ENCODE peak calls at places on chromosome 18, in seven cellular contexts. One of them, this sample, is unnamed.

GRCh38 chr18:79576686-79577351 is 102.8 kb upstream of the CTDP1 start:
- DNase-seq in stomach: peak
- DNase-seq in stimulated activated naive CD4-positive, alpha-beta T cell: no peak
- DNase-seq in epithelial cell of prostate: no peak
- DNase-seq in esophagus squamous epithelium: no peak
- DNase-seq in stimulated activated CD4-positive, alpha-beta T cell treated with anti-CD3 and anti-CD28 coated beads, Interleukin-2, amount 100 ng/mL, for 48 hours: no peak
- DNase-seq in heart right ventricle: peak
- DNase-seq in this sample: no peak

GRCh38 chr18:26470011-26470637 is 78.2 kb downstream of the KCTD1 start:
- DNase-seq in stimulated activated naive CD4-positive, alpha-beta T cell: no peak
- DNase-seq in stimulated activated CD4-positive, alpha-beta T cell treated with anti-CD3 and anti-CD28 coated beads, Interleukin-2, amount 100 ng/mL, for 48 hours: no peak
- DNase-seq in epithelial cell of prostate: no peak
- DNase-seq in stomach: no peak
- DNase-seq in esophagus squamous epithelium: no peak
- DNase-seq in heart right ventricle: no peak
- DNase-seq in this sample: no peak

GRCh38 chr18:44945847-44946490 is 265.3 kb downstream of the SETBP1 start:
- DNase-seq in stomach: no peak
- DNase-seq in heart right ventricle: no peak
- DNase-seq in epithelial cell of prostate: no peak
- DNase-seq in esophagus squamous epithelium: no peak
- DNase-seq in stimulated activated naive CD4-positive, alpha-beta T cell: no peak
- DNase-seq in stimulated activated CD4-positive, alpha-beta T cell treated with anti-CD3 and anti-CD28 coated beads, Interleukin-2, amount 100 ng/mL, for 48 hours: no peak
- DNase-seq in this sample: no peak

GRCh38 chr18:58567453-58568196 is 61.3 kb downstream of the ALPK2 start:
- DNase-seq in esophagus squamous epithelium: no peak
- DNase-seq in epithelial cell of prostate: peak
- DNase-seq in heart right ventricle: no peak
- DNase-seq in stomach: no peak
- DNase-seq in stimulated activated CD4-positive, alpha-beta T cell treated with anti-CD3 and anti-CD28 coated beads, Interleukin-2, amount 100 ng/mL, for 48 hours: no peak
- DNase-seq in stimulated activated naive CD4-positive, alpha-beta T cell: no peak
- DNase-seq in this sample: peak

GRCh38 chr18:51133580-51134160 is 63.8 kb downstream of the MEX3C start:
- DNase-seq in stomach: no peak
- DNase-seq in stimulated activated CD4-positive, alpha-beta T cell treated with anti-CD3 and anti-CD28 coated beads, Interleukin-2, amount 100 ng/mL, for 48 hours: no peak
- DNase-seq in stimulated activated naive CD4-positive, alpha-beta T cell: no peak
- DNase-seq in heart right ventricle: peak
- DNase-seq in epithelial cell of prostate: no peak
- DNase-seq in esophagus squamous epithelium: no peak
- DNase-seq in this sample: no peak

GRCh38 chr18:5430131-5430530 is 113.7 kb downstream of the EPB41L3 start:
- DNase-seq in epithelial cell of prostate: no peak
- DNase-seq in esophagus squamous epithelium: no peak
- DNase-seq in stimulated activated CD4-positive, alpha-beta T cell treated with anti-CD3 and anti-CD28 coated beads, Interleukin-2, amount 100 ng/mL, for 48 hours: no peak
- DNase-seq in stimulated activated naive CD4-positive, alpha-beta T cell: no peak
- DNase-seq in stomach: no peak
- DNase-seq in heart right ventricle: no peak
- DNase-seq in this sample: no peak

GRCh38 chr18:24212939-24213338 is 74.1 kb downstream of the CABYR start:
- DNase-seq in heart right ventricle: no peak
- DNase-seq in stomach: no peak
- DNase-seq in stimulated activated naive CD4-positive, alpha-beta T cell: no peak
- DNase-seq in epithelial cell of prostate: peak
- DNase-seq in stimulated activated CD4-positive, alpha-beta T cell treated with anti-CD3 and anti-CD28 coated beads, Interleukin-2, amount 100 ng/mL, for 48 hours: no peak
- DNase-seq in esophagus squamous epithelium: no peak
- DNase-seq in this sample: peak

GRCh38 chr18:12255626-12256026 is 1.5 kb downstream of the CIDEA start:
- DNase-seq in heart right ventricle: no peak
- DNase-seq in esophagus squamous epithelium: no peak
- DNase-seq in stimulated activated naive CD4-positive, alpha-beta T cell: no peak
- DNase-seq in epithelial cell of prostate: no peak
- DNase-seq in stimulated activated CD4-positive, alpha-beta T cell treated with anti-CD3 and anti-CD28 coated beads, Interleukin-2, amount 100 ng/mL, for 48 hours: no peak
- DNase-seq in stomach: no peak
- DNase-seq in this sample: peak

GRCh38 chr18:76958692-76959341 is 136.5 kb downstream of the ZNF236 start:
- DNase-seq in epithelial cell of prostate: no peak
- DNase-seq in stimulated activated CD4-positive, alpha-beta T cell treated with anti-CD3 and anti-CD28 coated beads, Interleukin-2, amount 100 ng/mL, for 48 hours: no peak
- DNase-seq in heart right ventricle: no peak
- DNase-seq in stomach: peak
- DNase-seq in esophagus squamous epithelium: no peak
- DNase-seq in stimulated activated naive CD4-positive, alpha-beta T cell: no peak
- DNase-seq in this sample: no peak

GRCh38 chr18:38459086-38459485 is 893.5 kb upstream of the CELF4 start:
- DNase-seq in stimulated activated CD4-positive, alpha-beta T cell treated with anti-CD3 and anti-CD28 coated beads, Interleukin-2, amount 100 ng/mL, for 48 hours: no peak
- DNase-seq in esophagus squamous epithelium: no peak
- DNase-seq in stimulated activated naive CD4-positive, alpha-beta T cell: no peak
- DNase-seq in epithelial cell of prostate: no peak
- DNase-seq in stomach: no peak
- DNase-seq in heart right ventricle: no peak
- DNase-seq in this sample: no peak

This sample was measured in RKO.